ENCODE peak calls at places on chromosome 15, in five cellular contexts. Z is neural progenitor cell, O is lower lobe of right lung, D is SK-N-SH, J is IMR-90. N is an unnamed sample.

GRCh38 chr15:44735482-44736260 is 657 bp upstream of the TRIM69 start:
- DNase-seq in Z (no peak), O (no peak), D (peak), J (peak), N (no peak)

GRCh38 chr15:57334257-57334656 is 42.0 kb upstream of the CGNL1 start:
- DNase-seq in Z (no peak), O (no peak), D (no peak), J (peak), N (no peak)

GRCh38 chr15:47819158-47819557 is 101.9 kb downstream of the SEMA6D start:
- DNase-seq in Z (no peak), O (no peak), D (no peak), J (no peak), N (no peak)

GRCh38 chr15:97875513-97876285 is 84.8 kb upstream of the ARRDC4 start:
- DNase-seq in Z (no peak), O (peak), D (peak), J (no peak), N (no peak)

GRCh38 chr15:55774113-55774970 is 31.4 kb upstream of the PRTG start:
- DNase-seq in Z (peak), O (no peak), D (peak), J (peak), N (no peak)

GRCh38 chr15:29514931-29515330 is 245.3 kb upstream of the NSMCE3 start:
- DNase-seq in Z (no peak), O (no peak), D (no peak), J (no peak), N (no peak)

GRCh38 chr15:94584833-94585244 is 353.5 kb downstream of the MCTP2 start:
- DNase-seq in Z (no peak), O (no peak), D (no peak), J (no peak), N (no peak)

GRCh38 chr15:74176262-74177208 is 3.0 kb downstream of the ISLR start:
- DNase-seq in Z (peak), O (peak), D (peak), J (no peak), N (no peak)

GRCh38 chr15:87973456-87974215 is 282.9 kb downstream of the NTRK3 start:
- DNase-seq in Z (peak), O (no peak), D (no peak), J (no peak), N (no peak)

GRCh38 chr15:101179341-101180153 is 72.3 kb downstream of the CHSY1 start:
- DNase-seq in Z (no peak), O (no peak), D (no peak), J (peak), N (no peak)

GRCh38 chr15:63243101-63243500 is 34.3 kb upstream of the APH1B start:
- DNase-seq in Z (no peak), O (no peak), D (no peak), J (peak), N (no peak)

GRCh38 chr15:47384776-47385175 is 332.5 kb upstream of the SEMA6D start:
- DNase-seq in Z (no peak), O (no peak), D (no peak), J (peak), N (no peak)

GRCh38 chr15:52331490-52332240 is 36.1 kb upstream of the MYO5C start:
- DNase-seq in Z (no peak), O (no peak), D (peak), J (peak), N (peak)

GRCh38 chr15:90576711-90577389 is 47.1 kb downstream of the CRTC3 start:
- DNase-seq in Z (no peak), O (no peak), D (no peak), J (no peak), N (no peak)

GRCh38 chr15:51097553-51098330 is 3.0 kb upstream of the TNFAIP8L3 start:
- DNase-seq in Z (no peak), O (no peak), D (no peak), J (peak), N (no peak)

GRCh38 chr15:60941448-60941847 is 287.7 kb downstream of the RORA start:
- DNase-seq in Z (no peak), O (no peak), D (no peak), J (peak), N (no peak)

GRCh38 chr15:60407406-60407805 is 9.6 kb upstream of the ANXA2 start:
- DNase-seq in Z (no peak), O (no peak), D (no peak), J (peak), N (peak)

GRCh38 chr15:42914728-42915497 is 5.7 kb downstream of the TTBK2 start:
- DNase-seq in Z (no peak), O (no peak), D (no peak), J (peak), N (no peak)

GRCh38 chr15:95024388-95024787 is 793.0 kb downstream of the MCTP2 start:
- DNase-seq in Z (peak), O (no peak), D (no peak), J (peak), N (peak)

GRCh38 chr15:64596701-64597468 is 136.5 kb downstream of the ZNF609 start:
- DNase-seq in Z (peak), O (no peak), D (no peak), J (peak), N (no peak)

GRCh38 chr15:64943512-64944225 is 32.0 kb downstream of the ANKDD1A start:
- DNase-seq in Z (no peak), O (no peak), D (no peak), J (no peak), N (no peak)

GRCh38 chr15:89303986-89304385 is 30.6 kb downstream of the POLG start:
- DNase-seq in Z (no peak), O (no peak), D (no peak), J (peak), N (no peak)

GRCh38 chr15:89301304-89302089 is 33.1 kb downstream of the POLG start:
- DNase-seq in Z (no peak), O (no peak), D (no peak), J (no peak), N (no peak)

GRCh38 chr15:89305395-89305794 is 29.2 kb downstream of the POLG start:
- DNase-seq in Z (no peak), O (no peak), D (no peak), J (no peak), N (no peak)

DNA sequence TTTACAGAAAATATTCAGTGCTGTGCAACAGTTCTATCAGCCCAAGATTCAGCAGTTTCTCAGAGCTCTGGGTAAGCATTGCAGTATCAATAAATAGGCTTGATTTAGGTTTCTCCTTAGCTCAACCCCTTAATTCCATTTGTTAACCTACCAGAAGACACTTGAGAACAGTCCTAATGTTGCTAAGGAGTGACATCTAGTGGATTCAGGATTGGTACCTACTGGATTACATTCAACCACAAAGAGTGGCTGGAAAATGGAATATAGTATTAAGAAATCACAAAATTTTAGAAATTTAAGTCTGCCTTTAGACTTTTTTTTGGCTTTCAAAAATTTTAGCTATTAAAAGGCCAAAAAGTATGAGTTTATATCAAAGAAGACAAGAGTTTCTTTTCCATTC is 34.7 kb downstream of the POLG start:
- DNase-seq in Z (no peak), O (no peak), D (no peak), J (peak), N (peak)
- TF ChIP-seq CTCF in Z (peak), O (peak), D (peak), J (peak), N (peak)

DNA sequence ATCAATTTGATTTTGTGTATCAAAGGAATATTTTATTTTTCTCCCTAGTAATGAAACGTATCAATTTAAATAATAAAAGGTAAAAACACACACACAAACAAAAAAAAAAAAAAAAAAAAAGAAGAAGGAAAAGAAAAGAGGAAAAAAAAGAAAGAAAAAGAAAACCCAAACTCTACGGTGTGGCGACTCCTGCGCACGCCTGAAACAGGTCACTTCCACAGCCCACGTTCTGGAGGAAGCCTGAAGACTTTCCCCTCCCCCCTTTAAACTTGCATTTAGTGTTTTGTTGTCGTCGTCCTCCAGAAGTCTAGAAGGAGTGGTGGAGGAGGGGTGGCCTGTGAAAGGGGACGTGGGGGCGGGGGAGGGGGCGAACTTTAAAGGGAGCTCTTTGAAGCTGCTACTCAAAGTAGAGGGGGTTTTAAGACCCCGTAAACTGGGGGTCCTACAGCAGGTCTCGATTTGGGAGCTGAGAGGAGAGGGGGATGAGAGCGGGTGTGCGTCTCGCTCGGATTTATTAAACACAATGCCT is 2.3 kb upstream of the TLE3 start:
- DNase-seq in Z (peak), O (no peak), D (no peak), J (no peak), N (no peak)
- H3K4me3 ChIP-seq in Z (peak), O (peak), D (no peak), J (no peak), N (no peak)

GRCh38 chr15:78444255-78444654 is 6.2 kb downstream of the IREB2 start:
- DNase-seq in Z (no peak), O (no peak), D (no peak), J (no peak), N (no peak)
- TF ChIP-seq CTCF in Z (no peak), O (no peak), D (no peak), J (no peak), N (no peak)

DNA sequence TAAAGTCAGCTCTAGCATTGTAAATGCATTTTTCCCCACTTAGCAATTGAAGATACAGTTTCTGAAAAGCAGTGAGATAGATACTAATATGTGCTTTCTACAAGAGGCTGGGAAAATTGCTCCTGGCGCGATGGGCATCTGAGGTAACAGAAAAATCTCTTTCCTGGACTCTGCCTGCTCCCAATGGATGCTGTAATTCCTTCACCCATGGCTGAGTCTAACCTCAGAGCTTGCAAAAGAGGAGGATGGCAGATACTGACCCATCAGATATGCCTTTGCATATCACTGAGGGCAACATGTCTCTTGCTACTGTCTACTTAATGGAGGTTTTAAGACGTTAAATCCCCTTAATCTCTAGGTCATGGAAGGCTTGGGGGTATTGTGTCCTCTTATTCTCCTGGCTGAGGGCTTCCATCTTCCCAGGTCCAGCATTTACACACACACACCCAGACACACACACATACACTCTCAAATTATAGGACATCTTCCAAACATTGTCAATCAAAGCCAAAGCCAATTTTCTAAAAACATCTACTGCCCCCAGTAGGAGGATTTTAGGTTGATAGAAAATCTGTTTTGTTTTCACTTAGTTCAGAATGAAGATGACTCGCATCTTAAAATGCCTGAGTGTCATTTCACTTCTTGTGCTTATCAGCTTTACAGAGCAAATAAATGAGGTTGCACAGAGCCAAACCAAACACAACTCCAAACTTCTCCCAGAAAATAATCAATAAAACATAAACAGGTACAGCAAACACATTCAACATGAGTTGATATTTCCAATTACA is 2.4 kb downstream of the TRPM1 start:
- DNase-seq in Z (no peak), O (no peak), D (no peak), J (no peak), N (no peak)
- H3K4me3 ChIP-seq in Z (no peak), O (no peak), D (no peak), J (no peak), N (no peak)

DNA sequence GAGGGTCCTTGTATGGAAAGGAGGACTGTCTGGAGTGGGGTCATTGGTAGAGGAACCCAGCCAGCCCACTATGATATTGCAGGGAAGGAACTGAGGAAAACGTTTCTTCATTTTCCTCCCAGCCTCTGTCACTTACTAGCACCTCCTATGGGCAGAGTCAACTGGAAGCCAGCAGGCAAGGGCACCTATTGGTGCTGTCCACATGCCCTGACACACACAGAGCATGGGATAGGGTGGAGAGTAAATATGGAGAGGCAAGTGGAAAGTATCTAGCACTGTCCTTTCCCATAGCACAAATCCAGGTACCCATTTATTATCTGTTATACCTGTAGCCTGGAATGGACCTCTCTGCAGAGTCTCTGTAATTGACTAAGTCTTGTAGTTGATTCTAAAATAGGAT is 285.6 kb downstream of the WDR72 start:
- DNase-seq in Z (no peak), O (no peak), D (no peak), J (no peak), N (no peak)
- TF ChIP-seq CTCF in Z (no peak), O (no peak), D (no peak), J (no peak), N (no peak)

DNA sequence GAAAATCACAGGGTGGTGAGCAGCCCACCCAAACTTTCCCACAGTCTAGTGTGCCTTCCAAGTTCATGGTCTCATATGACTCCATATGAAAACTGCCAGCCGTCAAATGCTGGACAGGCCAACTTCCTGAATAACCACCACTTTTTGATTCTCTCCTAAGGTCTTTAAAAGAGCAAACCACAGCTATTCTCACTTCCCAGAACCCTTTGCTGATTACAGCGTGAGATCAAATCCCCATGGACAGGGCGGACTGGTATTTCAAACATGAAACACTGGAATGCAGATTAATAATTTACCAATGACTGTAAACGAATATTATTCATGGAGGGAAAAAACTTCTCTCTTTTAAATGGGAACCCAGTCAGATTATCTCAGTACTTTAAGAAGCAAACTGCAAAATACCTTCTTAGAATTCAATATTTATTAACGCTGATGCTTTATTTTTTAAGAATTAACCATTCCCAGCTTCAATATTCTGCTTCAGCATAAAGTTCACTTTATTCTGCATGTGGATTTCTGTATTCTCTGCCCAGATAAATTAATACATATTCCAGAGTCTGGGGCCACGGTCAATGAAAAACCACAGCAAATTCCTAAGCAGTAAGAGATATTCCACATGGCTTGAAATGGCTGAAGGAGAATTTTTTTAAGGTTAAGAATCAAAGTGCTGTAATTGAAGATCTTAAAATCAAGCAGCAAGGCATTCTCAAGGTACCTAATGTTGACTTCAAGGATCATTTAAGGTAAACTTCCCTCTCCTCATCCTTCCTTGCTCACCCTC is 42.9 kb downstream of the MYO1E start:
- DNase-seq in Z (no peak), O (no peak), D (no peak), J (peak), N (peak)
- H3K4me3 ChIP-seq in Z (no peak), O (no peak), D (no peak), J (no peak), N (no peak)